ENCODE peak calls at places on chromosomes 16 and 17, in four cellular contexts. One of them, this sample, is unnamed.

GRCh38 chr16:85266857-85267256 is 154.6 kb upstream of the CIBAR2 start:
- DNase-seq in pancreas: no peak
- DNase-seq in pulmonary artery endothelial cell: no peak
- DNase-seq in nucleus accumbens: no peak
- DNase-seq in this sample: no peak

GRCh38 chr17:62967111-62967449 is 1.0 kb downstream of the TANC2 start:
- DNase-seq in pancreas: no peak
- DNase-seq in pulmonary artery endothelial cell: no peak
- DNase-seq in nucleus accumbens: no peak
- DNase-seq in this sample: no peak

GRCh38 chr16:23940111-23940510 is 104.3 kb downstream of the PRKCB start:
- DNase-seq in pulmonary artery endothelial cell: no peak
- DNase-seq in nucleus accumbens: no peak
- DNase-seq in pancreas: no peak
- DNase-seq in this sample: no peak

GRCh38 chr16:81936209-81936608 is 75.1 kb downstream of the SDR42E1 start:
- DNase-seq in pancreas: no peak
- DNase-seq in nucleus accumbens: no peak
- DNase-seq in pulmonary artery endothelial cell: no peak
- DNase-seq in this sample: no peak

GRCh38 chr17:78106211-78106610 is 22.3 kb downstream of the TMC6 start:
- DNase-seq in pancreas: no peak
- DNase-seq in nucleus accumbens: no peak
- DNase-seq in pulmonary artery endothelial cell: no peak
- DNase-seq in this sample: no peak

GRCh38 chr16:6335072-6335471 is 997.6 kb upstream of the RBFOX1 start:
- DNase-seq in nucleus accumbens: no peak
- DNase-seq in pulmonary artery endothelial cell: no peak
- DNase-seq in pancreas: no peak
- DNase-seq in this sample: no peak

GRCh38 chr17:78557598-78558039 is 19.6 kb downstream of the DNAH17 start:
- DNase-seq in nucleus accumbens: no peak
- DNase-seq in pancreas: no peak
- DNase-seq in pulmonary artery endothelial cell: no peak
- DNase-seq in this sample: no peak

GRCh38 chr16:22214893-22215292 is 8.8 kb downstream of the EEF2K start:
- DNase-seq in pulmonary artery endothelial cell: no peak
- DNase-seq in nucleus accumbens: no peak
- DNase-seq in pancreas: no peak
- DNase-seq in this sample: no peak

GRCh38 chr17:77602062-77602746 is 356.3 kb upstream of the TNRC6C start:
- DNase-seq in pancreas: no peak
- DNase-seq in pulmonary artery endothelial cell: no peak
- DNase-seq in nucleus accumbens: peak; percentile 11
- DNase-seq in this sample: no peak

GRCh38 chr16:52497067-52497816 is 49.7 kb downstream of the TOX3 start:
- DNase-seq in nucleus accumbens: no peak
- DNase-seq in pulmonary artery endothelial cell: no peak
- DNase-seq in pancreas: no peak
- DNase-seq in this sample: no peak

GRCh38 chr17:83064732-83065659 is 14.4 kb upstream of the METRNL start:
- DNase-seq in pulmonary artery endothelial cell: no peak
- DNase-seq in nucleus accumbens: no peak
- DNase-seq in pancreas: peak; percentile 49
- DNase-seq in this sample: peak; percentile 75

GRCh38 chr17:57448288-57449283 is 192.3 kb downstream of the MSI2 start:
- DNase-seq in nucleus accumbens: no peak
- DNase-seq in pulmonary artery endothelial cell: no peak
- DNase-seq in pancreas: no peak
- DNase-seq in this sample: no peak

GRCh38 chr17:48128411-48128810 is 20.8 kb downstream of the SNX11 start:
- DNase-seq in pancreas: no peak
- DNase-seq in pulmonary artery endothelial cell: no peak
- DNase-seq in nucleus accumbens: no peak
- DNase-seq in this sample: no peak

GRCh38 chr17:57819273-57819672 is 30.6 kb downstream of the MRPS23 start:
- DNase-seq in pancreas: no peak
- DNase-seq in pulmonary artery endothelial cell: no peak
- DNase-seq in nucleus accumbens: no peak
- DNase-seq in this sample: no peak

GRCh38 chr17:6775871-6776405 is at the start of gene FBXO39:
- DNase-seq in nucleus accumbens: no peak
- DNase-seq in pulmonary artery endothelial cell: no peak
- DNase-seq in pancreas: no peak
- DNase-seq in this sample: no peak

GRCh38 chr17:71502443-71502842 is 618.4 kb upstream of the SOX9 start:
- DNase-seq in pulmonary artery endothelial cell: no peak
- DNase-seq in pancreas: no peak
- DNase-seq in nucleus accumbens: no peak
- DNase-seq in this sample: no peak